ENCODE peak calls at places on chromosome 7, in seven cellular contexts. X, A, W, I, H, N and F are unnamed samples.

GRCh38 chr7:156618791-156619367 is 21.7 kb upstream of the RNF32 start:
- DNase-seq in X (no peak), A (no peak), W (no peak), I (no peak), H (no peak), N (no peak), F (no peak)

GRCh38 chr7:132055331-132056120 is 499.1 kb upstream of the PODXL start:
- DNase-seq in X (no peak), A (no peak), W (no peak), I (no peak), H (no peak), N (no peak), F (no peak)

GRCh38 chr7:22179442-22179879 is 177.5 kb downstream of the RAPGEF5 start:
- DNase-seq in X (no peak), A (no peak), W (peak), I (no peak), H (no peak), N (no peak), F (no peak)

GRCh38 chr7:159094030-159094740 is 50.5 kb downstream of the VIPR2 start:
- DNase-seq in X (peak), A (no peak), W (no peak), I (no peak), H (no peak), N (no peak), F (peak)

GRCh38 chr7:29588900-29589696 is 25.5 kb downstream of the PRR15 start:
- DNase-seq in X (peak), A (peak), W (no peak), I (peak), H (peak), N (no peak), F (no peak)

GRCh38 chr7:4765776-4766490 is 9.5 kb upstream of the AP5Z1 start:
- DNase-seq in X (no peak), A (no peak), W (no peak), I (no peak), H (no peak), N (no peak), F (no peak)

GRCh38 chr7:49187543-49188268 is 263.4 kb downstream of the CDC14C start:
- DNase-seq in X (no peak), A (no peak), W (no peak), I (no peak), H (no peak), N (no peak), F (no peak)

GRCh38 chr7:40437498-40437897 is 302.7 kb downstream of the SUGCT start:
- DNase-seq in X (no peak), A (peak), W (peak), I (no peak), H (no peak), N (peak), F (no peak)

GRCh38 chr7:19989906-19990305 is 216.5 kb upstream of the TMEM196 start:
- DNase-seq in X (no peak), A (no peak), W (no peak), I (no peak), H (no peak), N (no peak), F (no peak)

GRCh38 chr7:19988860-19989259 is 215.4 kb upstream of the TMEM196 start:
- DNase-seq in X (no peak), A (no peak), W (no peak), I (no peak), H (no peak), N (no peak), F (no peak)

GRCh38 chr7:19982841-19983835 is 209.7 kb upstream of the TMEM196 start:
- DNase-seq in X (peak), A (peak), W (peak), I (peak), H (peak), N (no peak), F (no peak)

GRCh38 chr7:19984231-19984632 is 210.8 kb upstream of the TMEM196 start:
- DNase-seq in X (peak), A (no peak), W (no peak), I (no peak), H (peak), N (no peak), F (peak)
- TF ChIP-seq CTCF in X (peak), A (no peak), W (no peak), I (no peak), H (no peak), N (no peak), F (no peak)

DNA sequence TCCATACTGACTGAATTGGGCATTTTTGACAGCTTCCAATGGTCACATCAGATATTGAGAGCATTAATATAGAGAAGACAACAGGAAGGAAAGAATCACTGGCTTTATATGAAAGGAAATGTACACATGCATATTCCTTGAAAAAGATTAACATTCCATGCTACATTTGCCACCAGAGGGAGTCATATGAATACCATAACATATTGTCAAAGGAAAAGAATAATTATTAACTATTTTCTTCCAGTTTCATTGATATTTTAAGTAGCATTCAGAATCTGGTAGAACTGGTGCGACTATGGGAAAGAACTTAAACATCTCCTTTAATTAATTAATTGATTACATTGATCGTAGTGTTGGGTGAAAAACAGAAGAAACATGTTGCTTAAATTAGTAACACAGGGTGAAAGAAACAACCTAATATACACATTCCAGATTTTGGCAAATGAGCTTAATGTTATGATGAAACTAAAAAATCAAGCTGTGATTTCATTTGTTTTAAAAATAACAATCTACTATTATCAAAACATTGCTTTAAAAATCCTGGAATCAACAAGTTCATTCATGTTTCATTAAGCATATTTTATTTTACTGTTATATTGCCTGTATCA is 71.5 kb downstream of the GPR85 start:
- DNase-seq in X (no peak), A (peak), W (peak), I (no peak), H (no peak), N (peak), F (no peak)
- TF ChIP-seq CTCF in X (peak), A (peak), W (no peak), I (no peak), H (peak), N (peak), F (peak)

GRCh38 chr7:111728635-111728995 is 166.3 kb upstream of the IMMP2L start:
- DNase-seq in X (no peak), A (no peak), W (no peak), I (no peak), H (no peak), N (no peak), F (no peak)

GRCh38 chr7:111727905-111728634 is 165.8 kb upstream of the IMMP2L start:
- DNase-seq in X (no peak), A (no peak), W (no peak), I (no peak), H (no peak), N (no peak), F (no peak)

GRCh38 chr7:111729483-111729882 is 167.2 kb upstream of the IMMP2L start:
- DNase-seq in X (peak), A (no peak), W (no peak), I (no peak), H (no peak), N (no peak), F (no peak)

GRCh38 chr7:111732923-111733322 is 170.6 kb upstream of the IMMP2L start:
- DNase-seq in X (no peak), A (no peak), W (no peak), I (no peak), H (no peak), N (no peak), F (no peak)

DNA sequence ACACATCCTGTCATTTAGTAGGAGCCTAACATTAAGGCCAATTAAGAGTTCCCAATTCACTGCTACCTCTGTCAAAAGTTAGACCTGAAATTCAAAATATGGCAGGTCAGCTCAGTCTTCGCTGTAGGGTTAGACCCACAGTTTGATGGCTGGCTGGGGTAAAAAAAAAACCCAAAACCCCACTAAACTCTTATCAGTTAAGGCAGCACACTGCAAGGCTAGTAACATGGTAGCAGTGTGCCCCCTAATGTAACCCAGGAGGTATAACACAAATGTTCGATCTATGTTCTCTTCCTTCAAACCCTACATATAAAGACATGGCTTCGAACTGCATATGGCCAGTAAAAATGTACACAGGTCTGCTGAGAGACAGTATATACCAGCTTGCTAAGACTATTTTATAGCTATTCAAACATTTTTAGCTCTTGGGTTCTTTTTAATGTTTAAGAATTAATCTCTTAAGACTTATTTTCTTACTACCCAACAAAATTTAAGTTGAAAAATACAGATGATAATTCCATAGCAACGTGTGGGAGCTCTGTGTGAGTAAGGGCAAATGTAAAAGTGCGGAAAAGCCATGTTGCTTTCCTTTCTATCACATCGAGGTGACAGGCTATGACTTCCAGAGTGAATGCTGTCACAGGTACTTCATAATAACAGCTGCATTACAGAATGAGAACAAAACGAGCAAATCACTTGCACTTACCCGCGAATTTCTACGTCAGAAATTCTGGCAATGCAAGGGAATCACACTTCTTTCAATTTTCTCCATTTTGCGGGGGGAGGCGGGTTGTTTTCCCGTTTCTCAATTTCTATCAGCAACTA is 168.4 kb upstream of the IMMP2L start:
- DNase-seq in X (peak), A (peak), W (peak), I (no peak), H (no peak), N (no peak), F (no peak)
- TF ChIP-seq CTCF in X (peak), A (peak), W (peak), I (no peak), H (peak), N (peak), F (no peak)

DNA sequence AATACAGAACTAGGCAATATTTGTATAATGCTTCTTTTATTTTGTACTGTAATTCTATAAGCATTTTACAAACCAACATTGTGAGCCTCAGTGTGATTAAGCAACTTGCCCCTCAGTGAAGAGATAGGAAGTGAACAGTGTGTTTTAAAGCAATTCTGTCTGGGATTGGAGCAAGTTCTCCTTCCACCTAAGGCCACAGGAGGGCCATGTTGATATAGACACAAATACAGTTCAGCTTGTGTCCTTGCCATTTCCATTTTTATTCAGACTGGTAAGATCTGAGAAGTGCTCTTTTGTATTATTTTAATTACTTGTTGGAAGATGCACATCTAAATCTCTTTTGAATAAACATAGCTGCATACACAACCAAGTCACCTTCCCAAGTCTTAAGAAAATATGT is 416.3 kb upstream of the COBL start:
- DNase-seq in X (peak), A (no peak), W (no peak), I (no peak), H (no peak), N (no peak), F (no peak)
- TF ChIP-seq CTCF in X (peak), A (no peak), W (no peak), I (no peak), H (no peak), N (peak), F (no peak)

GRCh38 chr7:99393363-99394187 is 14.8 kb downstream of the PDAP1 start:
- DNase-seq in X (peak), A (no peak), W (no peak), I (no peak), H (peak), N (no peak), F (no peak)

GRCh38 chr7:99396914-99397631 is 11.3 kb downstream of the PDAP1 start:
- DNase-seq in X (no peak), A (no peak), W (no peak), I (no peak), H (no peak), N (no peak), F (no peak)

GRCh38 chr7:99397632-99397983 is 10.8 kb downstream of the PDAP1 start:
- DNase-seq in X (no peak), A (no peak), W (no peak), I (no peak), H (no peak), N (no peak), F (no peak)

GRCh38 chr7:99394188-99394502 is 14.3 kb downstream of the PDAP1 start:
- DNase-seq in X (no peak), A (no peak), W (no peak), I (no peak), H (no peak), N (no peak), F (no peak)

GRCh38 chr7:99395616-99396327 is 12.6 kb downstream of the PDAP1 start:
- DNase-seq in X (no peak), A (no peak), W (no peak), I (no peak), H (no peak), N (no peak), F (no peak)
- TF ChIP-seq CTCF in X (peak), A (no peak), W (no peak), I (no peak), H (no peak), N (peak), F (no peak)

GRCh38 chr7:101898019-101898575 is 80.7 kb downstream of the CUX1 start:
- DNase-seq in X (no peak), A (no peak), W (no peak), I (no peak), H (no peak), N (no peak), F (peak)

GRCh38 chr7:101902680-101903504 is 85.5 kb downstream of the CUX1 start:
- DNase-seq in X (no peak), A (no peak), W (no peak), I (no peak), H (no peak), N (no peak), F (peak)

GRCh38 chr7:101901661-101902491 is 84.5 kb downstream of the CUX1 start:
- DNase-seq in X (no peak), A (no peak), W (peak), I (no peak), H (no peak), N (no peak), F (peak)

GRCh38 chr7:101899616-101900015 is 82.2 kb downstream of the CUX1 start:
- DNase-seq in X (no peak), A (no peak), W (no peak), I (no peak), H (no peak), N (no peak), F (peak)

DNA sequence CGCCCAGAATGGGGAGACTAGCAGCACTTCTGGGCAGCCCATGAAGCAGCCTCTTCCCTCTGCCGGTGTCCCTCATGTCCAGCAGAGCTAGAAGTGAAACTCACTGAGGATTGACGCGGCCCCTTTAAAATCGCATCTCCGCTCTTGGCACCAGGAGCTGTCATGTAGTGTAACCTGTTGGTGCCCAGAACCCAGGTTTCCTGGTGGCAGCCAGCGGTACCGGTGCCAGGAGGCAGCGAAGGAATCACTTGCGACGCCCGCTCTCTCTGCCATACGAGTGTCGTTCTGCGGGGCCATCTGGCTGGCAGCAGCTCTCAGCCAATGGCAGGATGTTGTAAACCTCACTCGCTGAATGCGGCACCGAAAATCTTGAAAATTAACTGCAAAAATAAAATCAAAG is 82.7 kb downstream of the CUX1 start:
- DNase-seq in X (no peak), A (no peak), W (no peak), I (no peak), H (no peak), N (no peak), F (peak)
- TF ChIP-seq CTCF in X (no peak), A (no peak), W (no peak), I (no peak), H (no peak), N (no peak), F (no peak)